ENCODE peak calls at places on chromosomes 5 and 9, in eight cellular contexts. C is D721Med, I is astrocyte of the cerebellum, A is fibroblast of mammary gland, F is A549, M is ovary, H is BJ, G is astrocyte of the spinal cord. T is an unnamed sample.

GRCh38 chr9:3508078-3508431 is 17.7 kb downstream of the RFX3 start:
- DNase-seq in M (no peak), G (no peak), C (no peak), H (no peak), F (peak), I (no peak), A (no peak), T (no peak)

GRCh38 chr5:4941957-4942830 is 197.9 kb upstream of the ADAMTS16 start:
- DNase-seq in F (no peak), A (no peak), C (peak), M (no peak), G (no peak), I (no peak), H (no peak), T (peak)

GRCh38 chr9:114446036-114446435 is 58.3 kb upstream of the AKNA start:
- DNase-seq in G (peak), F (no peak), C (no peak), I (peak), A (peak), H (peak), M (no peak), T (no peak)

GRCh38 chr9:34620061-34620994 is at the start of gene DCTN3:
- DNase-seq in A (peak), I (peak), F (peak), C (peak), G (peak), H (peak), M (peak), T (peak)

GRCh38 chr5:155004138-155004744 is 9.3 kb upstream of the KIF4B start:
- DNase-seq in G (no peak), C (no peak), I (no peak), H (no peak), M (no peak), F (peak), A (no peak), T (no peak)

GRCh38 chr5:136563489-136563888 is 198.1 kb upstream of the TRPC7 start:
- DNase-seq in G (no peak), I (no peak), A (no peak), F (no peak), M (no peak), C (no peak), H (no peak), T (no peak)

GRCh38 chr5:176817369-176817841 is 7.0 kb downstream of the UNC5A start:
- DNase-seq in A (no peak), G (no peak), F (no peak), I (no peak), C (no peak), M (no peak), H (no peak), T (no peak)

GRCh38 chr9:137893670-137894069 is 16.1 kb downstream of the CACNA1B start:
- DNase-seq in H (no peak), A (no peak), G (no peak), C (no peak), M (no peak), I (no peak), F (no peak), T (no peak)

GRCh38 chr5:107381189-107381856 is 289.4 kb downstream of the EFNA5 start:
- DNase-seq in A (peak), C (no peak), G (peak), M (no peak), I (peak), H (no peak), F (peak), T (no peak)

DNA sequence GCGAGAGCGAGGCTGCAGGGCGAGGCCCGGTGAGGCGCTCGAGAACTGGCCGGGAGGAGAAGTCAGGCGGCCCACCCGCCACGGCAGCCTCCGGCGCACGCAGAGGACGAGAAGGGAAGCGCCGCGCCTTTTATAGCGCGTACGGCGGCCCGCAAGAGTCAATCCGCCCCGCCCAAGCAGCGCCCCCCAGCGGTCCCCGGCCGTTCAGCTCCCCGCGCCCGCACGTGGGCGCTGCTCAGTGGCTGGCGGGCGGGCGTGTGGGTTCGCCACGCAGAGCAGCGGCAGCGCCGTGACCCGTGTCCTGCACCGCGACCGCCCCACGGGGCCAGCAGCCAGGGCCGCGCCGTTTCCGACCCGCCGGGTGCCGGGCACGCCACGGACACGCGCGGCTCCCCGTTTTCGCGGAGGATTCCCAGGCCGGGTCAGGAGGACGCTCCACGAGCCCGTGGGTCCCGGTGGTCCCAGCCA is 14.6 kb downstream of the LCN10 start:
- DNase-seq in A (peak), C (peak), I (peak), F (peak), M (peak), G (peak), H (peak), T (peak)
- TF ChIP-seq CTCF in A (no peak), C (peak), I (peak), F (peak), M (peak), G (peak), H (peak), T (peak)

GRCh38 chr5:123099514-123100151 is 10.6 kb downstream of the PRDM6 start:
- DNase-seq in F (peak), H (no peak), I (no peak), M (no peak), G (no peak), C (no peak), A (no peak), T (peak)
- TF ChIP-seq CTCF in F (peak), H (no peak), I (peak), M (no peak), G (peak), C (no peak), A (no peak), T (no peak)

DNA sequence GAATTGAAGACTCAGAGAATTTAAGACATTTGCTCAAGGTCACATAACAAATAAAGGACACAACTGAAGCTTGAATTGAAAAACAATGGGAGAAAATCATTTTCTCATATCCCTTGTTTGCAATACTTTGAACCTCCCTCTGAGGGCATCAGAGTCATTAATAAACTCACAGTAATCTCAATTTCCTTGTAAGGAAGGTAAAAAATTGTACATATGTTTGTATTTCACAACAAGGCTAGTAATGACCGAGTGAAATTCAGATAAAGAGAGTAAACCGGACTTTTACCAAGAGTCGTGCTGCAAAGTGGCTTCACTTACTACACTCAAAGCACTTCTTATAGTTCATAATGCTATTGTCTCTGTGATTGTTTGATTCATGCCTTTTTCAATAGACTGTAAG is 665.0 kb downstream of the NR2F1-AS1 start:
- DNase-seq in H (no peak), G (peak), C (no peak), I (peak), F (peak), M (no peak), A (peak), T (no peak)
- TF ChIP-seq CTCF in H (peak), G (peak), C (peak), I (peak), F (peak), M (no peak), A (peak), T (no peak)

GRCh38 chr9:109560470-109561132 is 62.5 kb upstream of the PTPN3 start:
- DNase-seq in M (no peak), I (no peak), A (no peak), F (peak), C (no peak), H (no peak), G (no peak), T (no peak)
- TF ChIP-seq CTCF in M (no peak), I (peak), A (no peak), F (no peak), C (no peak), H (no peak), G (peak), T (peak)

DNA sequence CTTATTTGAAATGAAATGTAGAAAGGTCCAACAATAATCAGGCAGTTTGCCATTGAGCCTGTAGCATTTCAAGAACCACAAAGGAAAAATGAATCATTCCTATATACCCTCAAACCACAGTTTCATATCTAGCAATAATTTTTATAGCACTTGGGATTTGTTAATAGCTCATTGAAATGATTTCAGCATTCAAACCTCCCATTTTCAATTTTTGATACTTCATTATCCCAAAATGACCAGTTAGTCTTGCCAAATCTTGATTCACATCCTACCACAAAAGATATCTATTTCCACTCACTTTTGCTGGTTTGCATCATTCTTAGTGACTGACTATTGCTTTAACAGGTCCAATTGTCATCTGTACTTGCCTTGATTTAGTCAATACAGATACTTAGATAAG is 790.1 kb downstream of the TLE1 start:
- DNase-seq in G (peak), C (no peak), M (no peak), H (no peak), A (peak), I (peak), F (no peak), T (no peak)
- TF ChIP-seq CTCF in G (no peak), C (no peak), M (no peak), H (no peak), A (no peak), I (no peak), F (no peak), T (no peak)

DNA sequence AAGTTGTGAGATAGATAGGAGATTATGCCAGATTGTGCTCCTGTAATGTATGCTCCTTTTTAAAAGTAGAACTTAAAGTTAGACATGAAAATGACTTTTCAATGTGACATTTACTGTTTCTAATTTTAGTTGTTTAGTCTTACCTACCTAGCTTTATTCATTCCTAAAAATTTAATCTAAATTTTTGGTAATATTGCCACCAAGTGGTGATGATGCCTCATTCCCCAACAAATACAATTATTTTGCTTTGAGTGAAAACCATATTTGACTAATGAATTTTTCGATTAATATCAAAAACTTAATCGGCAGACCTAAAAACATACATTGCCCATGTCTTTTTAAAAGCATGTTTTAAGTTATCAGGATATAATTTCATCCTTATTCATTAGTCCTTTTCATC is 25.6 kb downstream of the PPWD1 start:
- DNase-seq in H (no peak), G (no peak), A (no peak), F (no peak), M (no peak), I (no peak), C (no peak), T (no peak)
- TF ChIP-seq CTCF in H (no peak), G (peak), A (no peak), F (peak), M (no peak), I (no peak), C (no peak), T (no peak)

DNA sequence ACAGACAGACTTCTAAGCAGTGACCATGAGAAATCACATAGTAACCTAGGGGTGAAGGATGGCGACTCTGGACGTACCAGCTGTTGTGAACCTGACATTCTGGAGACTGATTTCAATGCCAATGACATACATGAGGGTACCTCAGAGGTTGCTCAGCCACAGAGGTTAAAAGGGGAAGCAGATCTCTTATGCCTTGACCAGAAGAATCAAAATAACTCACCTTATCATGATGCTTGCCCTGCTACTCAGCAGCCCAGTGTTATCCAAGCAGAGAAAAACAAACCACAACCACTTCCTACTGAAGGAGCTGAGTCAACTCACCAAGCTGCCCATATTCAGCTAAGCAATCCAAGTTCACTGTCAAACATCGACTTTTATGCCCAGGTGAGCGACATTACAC is 38.0 kb upstream of the CCDC152 start:
- DNase-seq in F (no peak), G (peak), H (no peak), I (peak), A (peak), M (no peak), C (no peak), T (no peak)
- TF ChIP-seq CTCF in F (no peak), G (no peak), H (no peak), I (no peak), A (no peak), M (no peak), C (no peak), T (no peak)

DNA sequence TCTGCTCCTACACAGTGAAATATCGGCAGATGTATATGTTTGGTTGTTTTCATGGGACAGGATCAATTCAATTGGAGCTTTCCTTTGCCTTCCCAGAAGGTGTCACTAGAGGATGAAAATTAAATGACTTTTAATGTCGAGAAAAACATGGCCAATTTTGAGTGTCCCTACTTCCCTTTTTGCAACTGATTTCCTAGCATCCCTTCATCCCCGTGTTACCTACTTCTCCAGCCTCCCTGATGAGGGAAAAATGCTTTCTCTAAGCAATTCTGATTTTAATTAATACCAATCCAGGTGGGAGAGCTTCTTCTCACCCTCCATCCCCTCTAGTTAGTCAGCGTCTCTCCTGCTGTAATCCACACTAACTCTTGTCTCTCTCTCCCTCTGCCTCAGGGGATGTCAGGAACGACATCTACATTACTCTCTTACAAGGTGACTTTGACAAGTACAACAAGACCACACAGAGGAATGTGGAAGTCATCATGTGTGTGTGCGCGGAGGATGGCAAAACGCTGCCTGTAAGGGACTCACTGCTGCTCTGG is 64.9 kb downstream of the DOCK2 start:
- DNase-seq in F (peak), C (no peak), I (peak), G (peak), M (no peak), H (no peak), A (peak), T (no peak)
- TF ChIP-seq CTCF in F (peak), C (peak), I (peak), G (peak), M (peak), H (peak), A (peak), T (peak)

GRCh38 chr9:124871156-124871561 is 9.2 kb downstream of the ARPC5L start:
- DNase-seq in M (no peak), C (no peak), A (no peak), F (no peak), G (no peak), I (no peak), H (no peak), T (no peak)

GRCh38 chr9:124869466-124869985 is 7.6 kb downstream of the ARPC5L start:
- DNase-seq in G (no peak), A (no peak), H (no peak), C (no peak), I (no peak), M (no peak), F (no peak), T (no peak)

GRCh38 chr9:124869986-124870560 is 8.1 kb downstream of the ARPC5L start:
- DNase-seq in A (peak), F (no peak), C (no peak), G (peak), H (no peak), M (no peak), I (no peak), T (peak)

GRCh38 chr9:124870723-124871122 is 8.8 kb downstream of the ARPC5L start:
- DNase-seq in F (no peak), M (no peak), H (no peak), C (no peak), I (no peak), A (no peak), G (no peak), T (no peak)

GRCh38 chr9:124868511-124869465 is 6.9 kb downstream of the ARPC5L start:
- DNase-seq in H (no peak), F (peak), C (peak), G (peak), A (peak), M (peak), I (peak), T (peak)
- TF ChIP-seq CTCF in H (peak), F (peak), C (peak), G (peak), A (peak), M (no peak), I (no peak), T (peak)

T was measured in GM13977.